ENCODE peak calls at places on chromosomes 7 and 10, in five cellular contexts. One of them, this sample, is unnamed.
A peak's percentile ranks its signal among the peaks of the same experiment; 100 is the strongest.

GRCh38 chr7:36661135-36661840 is 63.0 kb downstream of the AOAH start:
- DNase-seq in neuronal stem cell: no peak
- DNase-seq in mesenchymal stem cell: no peak
- DNase-seq in H1: no peak
- DNase-seq in H9: peak; percentile 58
- DNase-seq in this sample: peak; percentile 26

GRCh38 chr10:44788820-44789167 is 122.3 kb upstream of the TMEM72 start:
- DNase-seq in mesenchymal stem cell: no peak
- DNase-seq in H9: no peak
- DNase-seq in neuronal stem cell: no peak
- DNase-seq in H1: no peak
- DNase-seq in this sample: no peak

GRCh38 chr7:131624536-131624935 is 68.1 kb upstream of the PODXL start:
- DNase-seq in neuronal stem cell: no peak
- DNase-seq in H1: no peak
- DNase-seq in H9: no peak
- DNase-seq in mesenchymal stem cell: no peak
- DNase-seq in this sample: no peak

GRCh38 chr10:72171175-72171630 is 44.6 kb upstream of the ANAPC16 start:
- DNase-seq in H1: no peak
- DNase-seq in H9: no peak
- DNase-seq in mesenchymal stem cell: peak; percentile 89
- DNase-seq in neuronal stem cell: no peak
- DNase-seq in this sample: peak; percentile 68

GRCh38 chr10:102678842-102679289 is 34.6 kb downstream of the TRIM8 start:
- DNase-seq in H1: peak; percentile 93
- DNase-seq in neuronal stem cell: peak; percentile 60
- DNase-seq in mesenchymal stem cell: peak; percentile 78
- DNase-seq in H9: peak; percentile 93
- DNase-seq in this sample: peak; percentile 52

GRCh38 chr10:112812571-112812970 is 137.5 kb upstream of the TCF7L2 start:
- DNase-seq in H9: no peak
- DNase-seq in mesenchymal stem cell: no peak
- DNase-seq in H1: no peak
- DNase-seq in neuronal stem cell: no peak
- DNase-seq in this sample: no peak

GRCh38 chr10:71409516-71410104 is 12.9 kb downstream of the CDH23 start:
- DNase-seq in mesenchymal stem cell: no peak
- DNase-seq in H9: no peak
- DNase-seq in H1: peak; percentile 46
- DNase-seq in neuronal stem cell: no peak
- DNase-seq in this sample: no peak

GRCh38 chr7:139650429-139651100 is 127.1 kb downstream of the CLEC2L start:
- DNase-seq in H1: no peak
- DNase-seq in H9: no peak
- DNase-seq in mesenchymal stem cell: no peak
- DNase-seq in neuronal stem cell: no peak
- DNase-seq in this sample: no peak

GRCh38 chr7:64300641-64301405 is 12.9 kb upstream of the ZNF736 start:
- DNase-seq in mesenchymal stem cell: no peak
- DNase-seq in neuronal stem cell: no peak
- DNase-seq in H9: no peak
- DNase-seq in H1: no peak
- DNase-seq in this sample: no peak

GRCh38 chr10:69464801-69465401 is 13.6 kb downstream of the TSPAN15 start:
- DNase-seq in H9: no peak
- DNase-seq in mesenchymal stem cell: no peak
- DNase-seq in neuronal stem cell: no peak
- DNase-seq in H1: no peak
- DNase-seq in this sample: no peak

GRCh38 chr10:97132273-97132672 is 53.5 kb downstream of the SLIT1 start:
- DNase-seq in H9: no peak
- DNase-seq in H1: no peak
- DNase-seq in neuronal stem cell: no peak
- DNase-seq in mesenchymal stem cell: no peak
- DNase-seq in this sample: no peak

GRCh38 chr7:95608344-95609173 is 12.2 kb upstream of the PDK4 start:
- DNase-seq in mesenchymal stem cell: peak; percentile 99
- DNase-seq in neuronal stem cell: peak; percentile 9
- DNase-seq in H9: peak; percentile 57
- DNase-seq in H1: no peak
- DNase-seq in this sample: peak; percentile 93

GRCh38 chr10:32340596-32341180 is 6.3 kb downstream of the EPC1 start:
- DNase-seq in mesenchymal stem cell: no peak
- DNase-seq in H1: no peak
- DNase-seq in neuronal stem cell: no peak
- DNase-seq in H9: no peak
- DNase-seq in this sample: no peak

GRCh38 chr7:15396210-15397158 is 165.3 kb downstream of the AGMO start:
- DNase-seq in neuronal stem cell: no peak
- DNase-seq in H1: no peak
- DNase-seq in mesenchymal stem cell: no peak
- DNase-seq in H9: no peak
- DNase-seq in this sample: no peak

GRCh38 chr10:95388539-95388938 is 97.7 kb upstream of the PDLIM1 start:
- DNase-seq in neuronal stem cell: no peak
- DNase-seq in mesenchymal stem cell: peak; percentile 32
- DNase-seq in H1: no peak
- DNase-seq in H9: no peak
- DNase-seq in this sample: no peak

GRCh38 chr10:132585732-132586722 is 48.4 kb downstream of the INPP5A start:
- DNase-seq in H9: no peak
- DNase-seq in mesenchymal stem cell: no peak
- DNase-seq in H1: no peak
- DNase-seq in neuronal stem cell: no peak
- DNase-seq in this sample: no peak

GRCh38 chr10:85900060-85900459 is 466.5 kb downstream of the GRID1 start:
- DNase-seq in H1: no peak
- DNase-seq in neuronal stem cell: no peak
- DNase-seq in mesenchymal stem cell: no peak
- DNase-seq in H9: no peak
- DNase-seq in this sample: no peak

GRCh38 chr7:99876933-99877332 is at the start of gene OR2AE1:
- DNase-seq in H1: no peak
- DNase-seq in mesenchymal stem cell: no peak
- DNase-seq in H9: no peak
- DNase-seq in neuronal stem cell: no peak
- DNase-seq in this sample: no peak

GRCh38 chr7:39565538-39565937 is 666 bp upstream of the YAE1 start:
- DNase-seq in mesenchymal stem cell: no peak
- DNase-seq in H9: no peak
- DNase-seq in neuronal stem cell: no peak
- DNase-seq in H1: no peak
- DNase-seq in this sample: no peak

GRCh38 chr10:1398626-1399410 is 338.5 kb downstream of the ADARB2 start:
- DNase-seq in mesenchymal stem cell: no peak
- DNase-seq in H9: no peak
- DNase-seq in H1: peak; percentile 20
- DNase-seq in neuronal stem cell: no peak
- DNase-seq in this sample: no peak

GRCh38 chr7:92595281-92595680 is 5.1 kb upstream of the FAM133B start:
- DNase-seq in H9: no peak
- DNase-seq in neuronal stem cell: no peak
- DNase-seq in H1: no peak
- DNase-seq in mesenchymal stem cell: peak; percentile 39
- DNase-seq in this sample: peak; percentile 62

GRCh38 chr7:47968852-47969774 is 10.3 kb downstream of the HUS1 start:
- DNase-seq in H1: peak; percentile 87
- DNase-seq in H9: peak; percentile 76
- DNase-seq in mesenchymal stem cell: peak; percentile 71
- DNase-seq in neuronal stem cell: peak; percentile 69
- DNase-seq in this sample: peak; percentile 74

GRCh38 chr7:87234949-87235348 is 15.4 kb upstream of the TMEM243 start:
- DNase-seq in H9: no peak
- DNase-seq in mesenchymal stem cell: peak; percentile 32
- DNase-seq in neuronal stem cell: no peak
- DNase-seq in H1: no peak
- DNase-seq in this sample: peak; percentile 60

GRCh38 chr10:74882427-74882826 is 56.0 kb downstream of the KAT6B start:
- DNase-seq in neuronal stem cell: no peak
- DNase-seq in H1: no peak
- DNase-seq in mesenchymal stem cell: peak; percentile 63
- DNase-seq in H9: no peak
- DNase-seq in this sample: peak; percentile 61

GRCh38 chr7:128742206-128742605 is 3.0 kb downstream of the CALU start:
- DNase-seq in neuronal stem cell: no peak
- DNase-seq in H1: no peak
- DNase-seq in H9: no peak
- DNase-seq in mesenchymal stem cell: peak; percentile 41
- DNase-seq in this sample: peak; percentile 66

GRCh38 chr10:102243304-102243703 is 2.0 kb upstream of the PITX3 start:
- DNase-seq in H1: no peak
- DNase-seq in mesenchymal stem cell: peak; percentile 63
- DNase-seq in H9: no peak
- DNase-seq in neuronal stem cell: no peak
- DNase-seq in this sample: peak; percentile 83

GRCh38 chr7:26187380-26188290 is 12.9 kb downstream of the HNRNPA2B1 start:
- DNase-seq in neuronal stem cell: no peak
- DNase-seq in H9: peak; percentile 44
- DNase-seq in H1: no peak
- DNase-seq in mesenchymal stem cell: no peak
- DNase-seq in this sample: no peak

GRCh38 chr7:84154991-84155781 is 39.4 kb downstream of the SEMA3A start:
- DNase-seq in H9: no peak
- DNase-seq in H1: no peak
- DNase-seq in neuronal stem cell: no peak
- DNase-seq in mesenchymal stem cell: no peak
- DNase-seq in this sample: no peak

GRCh38 chr10:131980757-131981428 is 830 bp downstream of the BNIP3 start:
- DNase-seq in neuronal stem cell: no peak
- DNase-seq in H1: peak; percentile 66
- DNase-seq in mesenchymal stem cell: peak; percentile 38
- DNase-seq in H9: peak; percentile 70
- DNase-seq in this sample: no peak

GRCh38 chr10:49759787-49760551 is 2.2 kb downstream of the OGDHL start:
- DNase-seq in H9: peak; percentile 28
- DNase-seq in neuronal stem cell: no peak
- DNase-seq in mesenchymal stem cell: no peak
- DNase-seq in H1: no peak
- DNase-seq in this sample: no peak

GRCh38 chr10:114271014-114271778 is 32.1 kb downstream of the VWA2 start:
- DNase-seq in H9: no peak
- DNase-seq in H1: no peak
- DNase-seq in mesenchymal stem cell: no peak
- DNase-seq in neuronal stem cell: no peak
- DNase-seq in this sample: no peak

GRCh38 chr10:97466755-97467154 is 20.8 kb downstream of the ZDHHC16 start:
- DNase-seq in H9: no peak
- DNase-seq in neuronal stem cell: no peak
- DNase-seq in H1: no peak
- DNase-seq in mesenchymal stem cell: no peak
- DNase-seq in this sample: peak; percentile 37

GRCh38 chr7:151025924-151026671 is 1.8 kb upstream of the ATG9B start:
- DNase-seq in mesenchymal stem cell: peak; percentile 46
- DNase-seq in H1: no peak
- DNase-seq in H9: no peak
- DNase-seq in neuronal stem cell: no peak
- DNase-seq in this sample: peak; percentile 52

GRCh38 chr7:111499027-111499426 is 63.3 kb downstream of the IMMP2L start:
- DNase-seq in H9: no peak
- DNase-seq in neuronal stem cell: no peak
- DNase-seq in mesenchymal stem cell: peak; percentile 13
- DNase-seq in H1: no peak
- DNase-seq in this sample: peak; percentile 83

GRCh38 chr7:36512607-36513006 is 122.9 kb downstream of the ANLN start:
- DNase-seq in mesenchymal stem cell: no peak
- DNase-seq in H9: no peak
- DNase-seq in neuronal stem cell: no peak
- DNase-seq in H1: no peak
- DNase-seq in this sample: no peak

GRCh38 chr7:15972767-15973362 is 286.4 kb upstream of the MEOX2 start:
- DNase-seq in H9: no peak
- DNase-seq in H1: no peak
- DNase-seq in neuronal stem cell: no peak
- DNase-seq in mesenchymal stem cell: peak; percentile 54
- DNase-seq in this sample: peak; percentile 29

GRCh38 chr10:121531076-121531829 is 67.0 kb downstream of the FGFR2 start:
- DNase-seq in H1: no peak
- DNase-seq in mesenchymal stem cell: no peak
- DNase-seq in H9: no peak
- DNase-seq in neuronal stem cell: no peak
- DNase-seq in this sample: no peak

GRCh38 chr10:21421016-21421415 is 104.5 kb downstream of the SKIDA1 start:
- DNase-seq in neuronal stem cell: no peak
- DNase-seq in mesenchymal stem cell: no peak
- DNase-seq in H1: no peak
- DNase-seq in H9: no peak
- DNase-seq in this sample: no peak
- H2BK15ac ChIP-seq in neuronal stem cell: no peak overlapping the region
- H2BK15ac ChIP-seq in mesenchymal stem cell: no peak overlapping the region
- H2BK15ac ChIP-seq in H1: no peak overlapping the region
- H2BK15ac ChIP-seq in H9: no peak overlapping the region
- H2BK15ac ChIP-seq in this sample: no peak overlapping the region

DNA sequence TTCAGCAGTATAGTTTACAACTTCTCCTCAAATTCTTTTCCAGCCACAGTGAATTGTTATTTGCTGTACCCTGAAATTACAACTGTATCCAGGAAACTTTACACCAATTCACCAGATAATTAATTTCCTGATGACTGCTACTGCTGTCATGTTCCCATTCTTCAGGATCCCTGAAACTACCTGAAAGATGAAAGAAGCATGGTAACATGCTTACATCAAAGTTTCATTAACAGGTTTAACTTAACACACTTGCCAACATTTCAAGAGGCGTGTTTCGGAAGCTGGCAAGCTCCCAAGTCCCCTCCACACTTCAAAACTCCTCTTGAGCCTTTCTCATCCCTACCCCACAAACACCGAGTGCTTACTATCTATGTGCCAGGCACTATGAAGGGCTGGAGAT is 88.7 kb downstream of the MPP7 start:
- DNase-seq in H9: no peak
- DNase-seq in mesenchymal stem cell: no peak
- DNase-seq in neuronal stem cell: no peak
- DNase-seq in H1: no peak
- DNase-seq in this sample: no peak
- H3K14ac ChIP-seq in H9: no peak overlapping the region
- H3K14ac ChIP-seq in mesenchymal stem cell: no peak overlapping the region
- H3K14ac ChIP-seq in neuronal stem cell: no peak overlapping the region
- H3K14ac ChIP-seq in H1: no peak overlapping the region
- H3K14ac ChIP-seq in this sample: no peak overlapping the region

DNA sequence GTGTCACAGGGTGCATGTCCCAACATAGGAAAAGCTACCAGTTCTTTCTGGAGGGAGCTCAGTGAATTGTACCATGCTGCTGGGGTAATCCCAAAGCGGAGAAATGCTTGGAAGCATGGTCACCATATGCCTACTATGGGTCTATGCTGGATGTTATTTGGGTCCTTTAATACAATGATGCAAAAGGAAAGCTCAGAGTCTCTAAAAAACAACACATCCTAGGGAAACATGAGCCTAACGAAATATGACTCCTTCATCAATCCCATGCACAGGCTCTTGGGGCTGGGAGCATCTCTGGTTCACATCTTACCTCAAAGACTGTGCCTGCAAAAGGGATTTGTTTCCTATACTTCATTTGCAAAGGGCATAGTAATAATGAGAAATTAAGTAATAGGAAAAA is 65.2 kb downstream of the CUBN start:
- DNase-seq in H1: no peak
- DNase-seq in mesenchymal stem cell: no peak
- DNase-seq in neuronal stem cell: no peak
- DNase-seq in H9: no peak
- DNase-seq in this sample: peak; percentile 20
- H2BK15ac ChIP-seq in H1: no peak overlapping the region
- H2BK15ac ChIP-seq in mesenchymal stem cell: no peak overlapping the region
- H2BK15ac ChIP-seq in neuronal stem cell: no peak overlapping the region
- H2BK15ac ChIP-seq in H9: no peak overlapping the region
- H2BK15ac ChIP-seq in this sample: peak overlapping the region; percentile 73

GRCh38 chr10:6089334-6090219 is 743 bp downstream of the RBM17 start:
- DNase-seq in neuronal stem cell: peak; percentile 26
- DNase-seq in H9: peak; percentile 44
- DNase-seq in H1: peak; percentile 60
- DNase-seq in mesenchymal stem cell: peak; percentile 51
- DNase-seq in this sample: no peak
- H3K14ac ChIP-seq in neuronal stem cell: peak overlapping the region; percentile 49
- H3K14ac ChIP-seq in H9: peak overlapping the region; percentile 78
- H3K14ac ChIP-seq in H1: no peak overlapping the region
- H3K14ac ChIP-seq in mesenchymal stem cell: no peak overlapping the region
- H3K14ac ChIP-seq in this sample: peak overlapping the region; percentile 81

This sample was measured in IMR-90.